ENCODE peak calls at places on chromosome 15, in seven cellular contexts. One of them, this sample, is unnamed.

GRCh38 chr15:62124176-62124952 is 40.7 kb downstream of the C2CD4B start:
- DNase-seq in uterus: no peak
- DNase-seq in transverse colon: no peak
- DNase-seq in endothelial cell of umbilical vein: peak; percentile 99
- DNase-seq in heart left ventricle: no peak
- DNase-seq in right lobe of liver: no peak
- DNase-seq in ovary: no peak
- DNase-seq in this sample: no peak

GRCh38 chr15:66387176-66388056 is 704 bp downstream of the MAP2K1 start:
- DNase-seq in uterus: peak; percentile 65
- DNase-seq in transverse colon: peak; percentile 66
- DNase-seq in endothelial cell of umbilical vein: peak; percentile 78
- DNase-seq in heart left ventricle: peak; percentile 84
- DNase-seq in right lobe of liver: peak; percentile 66
- DNase-seq in ovary: peak; percentile 73
- DNase-seq in this sample: peak; percentile 43

GRCh38 chr15:59972241-59972640 is 31.9 kb upstream of the FOXB1 start:
- DNase-seq in uterus: no peak
- DNase-seq in transverse colon: no peak
- DNase-seq in endothelial cell of umbilical vein: no peak
- DNase-seq in heart left ventricle: no peak
- DNase-seq in right lobe of liver: no peak
- DNase-seq in ovary: no peak
- DNase-seq in this sample: no peak

GRCh38 chr15:77386626-77387025 is 33.3 kb downstream of the PEAK1 start:
- DNase-seq in uterus: no peak
- DNase-seq in transverse colon: no peak
- DNase-seq in endothelial cell of umbilical vein: no peak
- DNase-seq in heart left ventricle: no peak
- DNase-seq in right lobe of liver: no peak
- DNase-seq in ovary: no peak
- DNase-seq in this sample: no peak

GRCh38 chr15:59039225-59039624 is 51.8 kb downstream of the RNF111 start:
- DNase-seq in uterus: no peak
- DNase-seq in transverse colon: no peak
- DNase-seq in endothelial cell of umbilical vein: peak; percentile 4
- DNase-seq in heart left ventricle: no peak
- DNase-seq in right lobe of liver: no peak
- DNase-seq in ovary: no peak
- DNase-seq in this sample: no peak

GRCh38 chr15:36501063-36501678 is 78.3 kb upstream of the CDIN1 start:
- DNase-seq in uterus: peak; percentile 29
- DNase-seq in transverse colon: no peak
- DNase-seq in endothelial cell of umbilical vein: peak; percentile 69
- DNase-seq in heart left ventricle: no peak
- DNase-seq in right lobe of liver: no peak
- DNase-seq in ovary: no peak
- DNase-seq in this sample: peak; percentile 12

GRCh38 chr15:60935130-60935529 is 294.0 kb downstream of the RORA start:
- DNase-seq in uterus: no peak
- DNase-seq in transverse colon: no peak
- DNase-seq in endothelial cell of umbilical vein: no peak
- DNase-seq in heart left ventricle: no peak
- DNase-seq in right lobe of liver: no peak
- DNase-seq in ovary: no peak
- DNase-seq in this sample: no peak

GRCh38 chr15:60822403-60822802 is 343.5 kb upstream of the ICE2 start:
- DNase-seq in uterus: no peak
- DNase-seq in transverse colon: no peak
- DNase-seq in endothelial cell of umbilical vein: no peak
- DNase-seq in heart left ventricle: no peak
- DNase-seq in right lobe of liver: no peak
- DNase-seq in ovary: no peak
- DNase-seq in this sample: no peak

GRCh38 chr15:73802336-73803105 is 49.4 kb upstream of the INSYN1 start:
- DNase-seq in uterus: no peak
- DNase-seq in transverse colon: no peak
- DNase-seq in endothelial cell of umbilical vein: no peak
- DNase-seq in heart left ventricle: no peak
- DNase-seq in right lobe of liver: no peak
- DNase-seq in ovary: no peak
- DNase-seq in this sample: no peak

GRCh38 chr15:64665179-64665578 is 110.2 kb downstream of the RBPMS2 start:
- DNase-seq in uterus: no peak
- DNase-seq in transverse colon: no peak
- DNase-seq in endothelial cell of umbilical vein: no peak
- DNase-seq in heart left ventricle: no peak
- DNase-seq in right lobe of liver: no peak
- DNase-seq in ovary: no peak
- DNase-seq in this sample: no peak

GRCh38 chr15:27137127-27137526 is 166.1 kb downstream of the GABRG3 start:
- DNase-seq in uterus: no peak
- DNase-seq in transverse colon: no peak
- DNase-seq in endothelial cell of umbilical vein: no peak
- DNase-seq in heart left ventricle: no peak
- DNase-seq in right lobe of liver: no peak
- DNase-seq in ovary: no peak
- DNase-seq in this sample: no peak

DNA sequence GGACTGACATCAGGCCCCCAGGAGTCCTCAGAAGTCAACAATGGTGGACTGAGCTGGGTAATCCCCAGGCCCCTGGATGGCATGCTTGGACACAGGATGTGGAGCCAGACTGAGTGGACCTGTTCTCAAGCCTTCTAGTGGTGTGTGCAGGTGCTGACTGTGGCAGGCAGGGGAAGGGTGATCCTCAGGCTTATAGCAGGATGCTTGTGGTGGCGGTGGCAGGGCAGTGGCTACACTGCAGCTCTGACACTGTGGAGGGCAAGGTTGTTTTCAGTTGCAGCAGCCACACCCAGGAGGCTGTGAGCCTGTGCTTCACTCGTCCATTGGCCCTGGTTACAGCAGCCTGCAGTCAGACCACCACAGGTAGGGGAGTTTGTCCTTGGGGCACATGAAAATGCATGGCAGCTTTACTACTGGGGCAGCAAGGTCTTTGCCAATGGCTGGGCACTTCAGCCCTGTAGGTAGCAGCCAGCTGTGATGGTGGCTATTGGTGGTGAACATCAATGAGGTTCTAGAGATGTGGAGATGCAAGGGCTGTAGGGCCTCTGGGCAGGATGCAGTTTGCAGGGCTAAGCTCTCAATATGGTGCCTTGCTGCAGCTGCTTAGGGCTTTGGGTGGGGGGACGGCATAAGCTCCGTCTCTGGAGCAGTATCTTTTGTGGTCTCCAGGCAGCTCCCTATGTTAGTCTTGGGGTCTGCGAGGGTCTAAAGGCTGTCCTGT is 17.5 kb upstream of the MYO5A start:
- DNase-seq in uterus: no peak
- DNase-seq in transverse colon: no peak
- DNase-seq in endothelial cell of umbilical vein: no peak
- DNase-seq in heart left ventricle: no peak
- DNase-seq in right lobe of liver: no peak
- DNase-seq in ovary: no peak
- DNase-seq in this sample: no peak
- TF ChIP-seq POLR2A in uterus: no peak
- TF ChIP-seq POLR2A in transverse colon: no peak
- TF ChIP-seq POLR2A in endothelial cell of umbilical vein: no peak
- TF ChIP-seq POLR2A in heart left ventricle: no peak
- TF ChIP-seq POLR2A in right lobe of liver: no peak
- TF ChIP-seq POLR2A in ovary: no peak
- TF ChIP-seq POLR2A in this sample: no peak

DNA sequence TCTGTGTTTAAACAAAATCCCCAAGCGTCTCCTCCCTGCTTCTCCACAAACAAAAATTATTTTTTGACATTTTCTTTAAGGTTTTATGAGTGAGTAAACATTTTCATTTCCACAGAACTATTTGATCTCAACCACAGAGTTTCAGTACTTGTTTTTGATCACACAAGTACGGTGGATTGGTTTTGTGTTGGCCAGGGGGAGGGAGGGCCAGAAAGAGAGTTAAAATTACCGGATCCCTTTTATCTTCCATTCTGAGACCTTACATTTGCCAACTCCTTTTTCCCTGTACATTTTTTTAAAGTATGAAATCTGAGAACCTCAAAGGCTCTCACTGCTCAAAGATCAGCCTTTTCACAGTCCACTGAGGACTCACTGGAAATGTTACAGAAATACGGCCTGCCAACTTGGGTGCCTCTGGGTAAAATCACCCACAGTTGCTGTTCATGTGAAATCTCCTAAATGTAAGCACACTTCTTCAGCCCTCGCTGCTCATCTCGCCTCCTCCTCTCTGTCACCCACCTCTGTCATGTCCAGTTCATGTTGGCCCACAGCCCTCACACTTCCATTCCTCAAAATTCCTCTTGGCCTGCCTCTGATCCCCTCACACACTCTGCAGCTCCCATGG is 1.7 kb downstream of the HOMER2 start:
- DNase-seq in uterus: no peak
- DNase-seq in transverse colon: no peak
- DNase-seq in endothelial cell of umbilical vein: no peak
- DNase-seq in heart left ventricle: no peak
- DNase-seq in right lobe of liver: no peak
- DNase-seq in ovary: no peak
- DNase-seq in this sample: no peak
- TF ChIP-seq POLR2A in uterus: no peak
- TF ChIP-seq POLR2A in transverse colon: no peak
- TF ChIP-seq POLR2A in endothelial cell of umbilical vein: no peak
- TF ChIP-seq POLR2A in heart left ventricle: no peak
- TF ChIP-seq POLR2A in right lobe of liver: no peak
- TF ChIP-seq POLR2A in ovary: no peak
- TF ChIP-seq POLR2A in this sample: no peak

DNA sequence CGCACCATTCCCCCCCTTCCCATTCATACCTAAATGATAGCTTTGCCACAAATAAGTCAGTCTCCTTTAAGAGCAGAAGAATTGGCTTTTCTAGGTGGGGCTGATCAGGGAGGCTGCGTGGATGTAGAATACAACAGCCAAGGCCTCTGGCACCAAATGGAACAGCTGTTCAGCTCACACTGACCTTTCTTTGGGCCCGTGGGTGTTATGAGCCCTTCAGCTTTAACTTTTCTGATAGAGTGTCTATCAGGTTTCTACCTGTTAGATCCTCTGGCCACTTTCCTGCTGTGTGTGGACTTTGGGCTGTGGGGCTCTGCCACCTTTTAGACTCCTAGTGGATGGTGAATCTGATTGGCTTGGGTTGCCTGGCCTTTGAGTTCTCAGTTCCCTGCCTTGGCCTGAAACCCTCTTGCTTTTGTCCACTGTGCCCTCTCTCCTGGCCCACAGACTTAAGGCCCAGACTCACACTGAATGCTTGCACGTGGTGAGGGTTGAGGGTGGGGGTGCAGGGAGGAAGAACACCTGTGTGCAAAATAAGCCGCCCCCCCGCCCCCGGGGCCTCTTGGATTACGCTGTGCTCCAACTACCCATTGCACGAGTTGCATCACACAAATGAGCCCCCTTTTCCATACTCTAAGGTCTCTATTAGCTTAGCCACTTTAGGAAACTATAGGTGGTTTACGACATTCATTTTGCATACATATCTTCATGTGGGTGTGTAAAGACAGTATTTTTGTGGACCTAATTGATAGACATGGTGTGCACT is 1.3 kb upstream of the RFX7 start:
- DNase-seq in uterus: peak; percentile 22
- DNase-seq in transverse colon: peak; percentile 45
- DNase-seq in endothelial cell of umbilical vein: no peak
- DNase-seq in heart left ventricle: peak; percentile 33
- DNase-seq in right lobe of liver: peak; percentile 92
- DNase-seq in ovary: peak; percentile 36
- DNase-seq in this sample: no peak
- TF ChIP-seq POLR2A in uterus: no peak
- TF ChIP-seq POLR2A in transverse colon: no peak
- TF ChIP-seq POLR2A in endothelial cell of umbilical vein: no peak
- TF ChIP-seq POLR2A in heart left ventricle: no peak
- TF ChIP-seq POLR2A in right lobe of liver: no peak
- TF ChIP-seq POLR2A in ovary: no peak
- TF ChIP-seq POLR2A in this sample: no peak

DNA sequence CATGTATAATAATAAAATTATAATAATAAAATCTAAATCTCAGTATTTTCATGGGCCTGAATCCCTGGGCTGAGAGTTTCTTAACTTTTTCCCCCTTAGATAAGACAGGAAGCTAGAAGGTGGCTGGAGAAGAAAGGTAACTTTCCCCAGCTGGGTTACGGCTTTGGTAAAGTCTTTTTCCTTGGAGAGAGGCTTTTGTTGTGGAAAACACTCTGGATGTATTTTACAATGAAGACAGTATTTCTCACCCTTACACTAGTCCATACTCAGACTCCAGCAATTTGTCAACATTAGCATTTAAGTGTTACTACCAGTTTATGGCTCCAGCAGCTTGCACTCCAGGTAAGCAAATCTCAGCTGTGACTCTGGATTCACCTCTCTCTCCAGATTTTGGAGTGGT is 34.9 kb downstream of the APH1B start:
- DNase-seq in uterus: no peak
- DNase-seq in transverse colon: no peak
- DNase-seq in endothelial cell of umbilical vein: no peak
- DNase-seq in heart left ventricle: no peak
- DNase-seq in right lobe of liver: no peak
- DNase-seq in ovary: no peak
- DNase-seq in this sample: no peak
- TF ChIP-seq POLR2A in uterus: no peak
- TF ChIP-seq POLR2A in transverse colon: no peak
- TF ChIP-seq POLR2A in endothelial cell of umbilical vein: no peak
- TF ChIP-seq POLR2A in heart left ventricle: no peak
- TF ChIP-seq POLR2A in right lobe of liver: no peak
- TF ChIP-seq POLR2A in ovary: no peak
- TF ChIP-seq POLR2A in this sample: no peak

GRCh38 chr15:78944669-78945407 is at the start of gene CTSH:
- DNase-seq in uterus: peak; percentile 70
- DNase-seq in transverse colon: peak; percentile 91
- DNase-seq in endothelial cell of umbilical vein: peak; percentile 44
- DNase-seq in heart left ventricle: peak; percentile 92
- DNase-seq in right lobe of liver: peak; percentile 96
- DNase-seq in ovary: peak; percentile 89
- DNase-seq in this sample: no peak
- TF ChIP-seq POLR2A in uterus: peak; percentile 43
- TF ChIP-seq POLR2A in transverse colon: peak; percentile 22
- TF ChIP-seq POLR2A in endothelial cell of umbilical vein: no peak
- TF ChIP-seq POLR2A in heart left ventricle: peak; percentile 85
- TF ChIP-seq POLR2A in right lobe of liver: peak; percentile 57
- TF ChIP-seq POLR2A in ovary: peak; percentile 33
- TF ChIP-seq POLR2A in this sample: no peak

GRCh38 chr15:99452728-99453643 is 112.8 kb upstream of the MEF2A start:
- DNase-seq in uterus: peak; percentile 84
- DNase-seq in transverse colon: peak; percentile 67
- DNase-seq in endothelial cell of umbilical vein: peak; percentile 67
- DNase-seq in heart left ventricle: peak; percentile 95
- DNase-seq in right lobe of liver: peak; percentile 73
- DNase-seq in ovary: peak; percentile 49
- DNase-seq in this sample: no peak
- TF ChIP-seq POLR2A in uterus: no peak
- TF ChIP-seq POLR2A in transverse colon: peak; percentile 23
- TF ChIP-seq POLR2A in endothelial cell of umbilical vein: peak; percentile 14
- TF ChIP-seq POLR2A in heart left ventricle: no peak
- TF ChIP-seq POLR2A in right lobe of liver: peak; percentile 26
- TF ChIP-seq POLR2A in ovary: no peak
- TF ChIP-seq POLR2A in this sample: no peak

GRCh38 chr15:100879461-100880138 is at the start of gene ALDH1A3:
- DNase-seq in uterus: peak; percentile 50
- DNase-seq in transverse colon: peak; percentile 40
- DNase-seq in endothelial cell of umbilical vein: no peak
- DNase-seq in heart left ventricle: no peak
- DNase-seq in right lobe of liver: no peak
- DNase-seq in ovary: no peak
- DNase-seq in this sample: peak; percentile 71
- TF ChIP-seq POLR2A in uterus: no peak
- TF ChIP-seq POLR2A in transverse colon: peak; percentile 30
- TF ChIP-seq POLR2A in endothelial cell of umbilical vein: no peak
- TF ChIP-seq POLR2A in heart left ventricle: no peak
- TF ChIP-seq POLR2A in right lobe of liver: no peak
- TF ChIP-seq POLR2A in ovary: no peak
- TF ChIP-seq POLR2A in this sample: peak; percentile 41

This sample was measured in H54.